ENCODE peak calls at places on chromosomes 3 and 15, in five cellular contexts. N is activated CD8-positive, alpha-beta T cell treated with anti-CD3 and anti-CD28 coated beads for 36 hours; H is osteocyte; J is AG09309; R is heart left ventricle. M is an unnamed sample.

GRCh38 chr3:122943828-122944190 is 83.8 kb downstream of the SEMA5B start:
- DNase-seq in N (no peak), H (no peak), J (no peak), R (no peak), M (no peak)

GRCh38 chr15:55770261-55770660 is 27.3 kb upstream of the PRTG start:
- DNase-seq in N (no peak), H (no peak), J (peak; percentile 5), R (no peak), M (peak; percentile 64)

GRCh38 chr3:187931770-187932278 is 186.6 kb upstream of the BCL6 start:
- DNase-seq in N (no peak), H (no peak), J (no peak), R (no peak), M (no peak)

GRCh38 chr15:22915866-22916515 is 64.2 kb downstream of the CYFIP1 start:
- DNase-seq in N (no peak), H (no peak), J (no peak), R (no peak), M (no peak)

GRCh38 chr3:88362428-88362827 is 212.7 kb downstream of the C3orf38 start:
- DNase-seq in N (no peak), H (no peak), J (no peak), R (no peak), M (no peak)

GRCh38 chr15:29889545-29890329 is 67.5 kb upstream of the TJP1 start:
- DNase-seq in N (no peak), H (no peak), J (no peak), R (no peak), M (no peak)

GRCh38 chr3:52218953-52219650 is 6.3 kb downstream of the TLR9 start:
- DNase-seq in N (no peak), H (no peak), J (no peak), R (peak; percentile 36), M (no peak)

GRCh38 chr3:186025161-186025560 is 83.7 kb downstream of the ETV5 start:
- DNase-seq in N (peak; percentile 80), H (peak; percentile 48), J (no peak), R (no peak), M (no peak)

GRCh38 chr3:44077267-44077666 is 164.4 kb upstream of the TOPAZ1 start:
- DNase-seq in N (peak; percentile 6), H (peak; percentile 23), J (no peak), R (no peak), M (peak; percentile 23)

GRCh38 chr3:47636921-47637320 is 58.3 kb upstream of the CSPG5 start:
- DNase-seq in N (no peak), H (no peak), J (no peak), R (no peak), M (no peak)

GRCh38 chr3:151769175-151769574 is 35.4 kb downstream of the AADACL2 start:
- DNase-seq in N (no peak), H (no peak), J (no peak), R (no peak), M (no peak)

GRCh38 chr15:45157056-45157455 is 27.3 kb downstream of the DUOX1 start:
- DNase-seq in N (no peak), H (no peak), J (peak; percentile 73), R (no peak), M (no peak)

GRCh38 chr3:115418583-115418982 is 204.7 kb upstream of the GAP43 start:
- DNase-seq in N (no peak), H (no peak), J (no peak), R (no peak), M (no peak)

GRCh38 chr3:196141866-196142673 is 60.2 kb upstream of the TFRC start:
- DNase-seq in N (no peak), H (no peak), J (no peak), R (no peak), M (peak; percentile 66)

GRCh38 chr3:178295257-178295912 is 240.9 kb upstream of the KCNMB2 start:
- DNase-seq in N (no peak), H (no peak), J (peak; percentile 98), R (no peak), M (no peak)

GRCh38 chr3:38837358-38837757 is 21.3 kb upstream of the SCN10A start:
- DNase-seq in N (no peak), H (no peak), J (no peak), R (no peak), M (no peak)

GRCh38 chr3:124260206-124260915 is 268.4 kb upstream of the ROPN1 start:
- DNase-seq in N (no peak), H (no peak), J (peak; percentile 55), R (peak; percentile 51), M (no peak)

GRCh38 chr15:52523192-52523591 is 5.5 kb downstream of the MYO5A start:
- DNase-seq in N (no peak), H (no peak), J (peak; percentile 58), R (no peak), M (no peak)

GRCh38 chr3:15060029-15060428 is 5.1 kb downstream of the MRPS25 start:
- DNase-seq in N (no peak), H (no peak), J (no peak), R (no peak), M (no peak)

GRCh38 chr3:52183786-52184445 is 14.0 kb upstream of the ALAS1 start:
- DNase-seq in N (no peak), H (no peak), J (no peak), R (peak; percentile 67), M (no peak)

GRCh38 chr3:67640023-67640660 is 14.3 kb downstream of the SUCLG2 start:
- DNase-seq in N (no peak), H (no peak), J (no peak), R (no peak), M (no peak)

GRCh38 chr15:65369651-65370050 is 8.2 kb downstream of the IGDCC3 start:
- DNase-seq in N (no peak), H (no peak), J (no peak), R (no peak), M (no peak)

GRCh38 chr3:117553461-117553860 is 843.9 kb downstream of the TUSC7 start:
- DNase-seq in N (no peak), H (no peak), J (no peak), R (no peak), M (peak; percentile 46)

GRCh38 chr3:125231895-125232294 is 19.3 kb upstream of the SLC12A8 start:
- DNase-seq in N (no peak), H (no peak), J (no peak), R (no peak), M (no peak)

GRCh38 chr15:61639491-61639890 is 410.4 kb upstream of the RORA start:
- DNase-seq in N (no peak), H (no peak), J (no peak), R (no peak), M (no peak)

GRCh38 chr3:194439915-194440550 is 41.0 kb upstream of the GP5 start:
- DNase-seq in N (no peak), H (no peak), J (no peak), R (no peak), M (no peak)

GRCh38 chr3:108301695-108302404 is 5.5 kb downstream of the HHLA2 start:
- DNase-seq in N (peak; percentile 49), H (no peak), J (no peak), R (no peak), M (no peak)

GRCh38 chr15:86316699-86317378 is 237.2 kb downstream of the AGBL1 start:
- DNase-seq in N (no peak), H (no peak), J (no peak), R (no peak), M (no peak)

GRCh38 chr3:141575879-141576743 is 89.3 kb downstream of the RASA2 start:
- DNase-seq in N (no peak), H (no peak), J (no peak), R (no peak), M (no peak)

GRCh38 chr15:89122532-89123525 is 34.6 kb downstream of the ABHD2 start:
- DNase-seq in N (no peak), H (no peak), J (no peak), R (no peak), M (peak; percentile 83)

GRCh38 chr15:52683585-52683984 is 4.4 kb upstream of the ATOSA start:
- DNase-seq in N (no peak), H (no peak), J (no peak), R (no peak), M (peak; percentile 69)

GRCh38 chr3:42689421-42690014 is 4.2 kb downstream of the KLHL40 start:
- DNase-seq in N (peak; percentile 1), H (no peak), J (no peak), R (no peak), M (no peak)

GRCh38 chr15:96285715-96286367 is 44.7 kb upstream of the NR2F2 start:
- DNase-seq in N (no peak), H (no peak), J (no peak), R (no peak), M (no peak)

GRCh38 chr15:54109014-54109413 is 130.8 kb downstream of the UNC13C start:
- DNase-seq in N (no peak), H (no peak), J (no peak), R (no peak), M (no peak)

GRCh38 chr3:177642042-177642441 is 444.8 kb upstream of the TBL1XR1 start:
- DNase-seq in N (no peak), H (no peak), J (no peak), R (no peak), M (no peak)

GRCh38 chr3:43095370-43095769 is 10.5 kb downstream of the POMGNT2 start:
- DNase-seq in N (no peak), H (no peak), J (no peak), R (no peak), M (no peak)

GRCh38 chr3:103052236-103052830 is 617.5 kb downstream of the ZPLD1 start:
- DNase-seq in N (no peak), H (no peak), J (no peak), R (no peak), M (no peak)

GRCh38 chr15:52010633-52011595 is 8.1 kb upstream of the MAPK6 start:
- DNase-seq in N (peak; percentile 82), H (no peak), J (peak; percentile 74), R (no peak), M (peak; percentile 20)

M was measured in RPMI8226.